ENCODE peak calls at places on chromosomes 6 and 20, in four cellular contexts. B is left lung, N is right cardiac atrium, U is SK-N-SH. T is an unnamed sample.

GRCh38 chr20:62356143-62356947 is 10.8 kb downstream of the LAMA5 start:
- DNase-seq in U (peak; percentile 72), B (peak; percentile 72), N (peak; percentile 65), T (no peak)

GRCh38 chr20:23436681-23437080 is 2.8 kb upstream of the CSTL1 start:
- DNase-seq in U (no peak), B (no peak), N (no peak), T (no peak)

GRCh38 chr6:16386056-16386455 is 147.7 kb downstream of the GMPR start:
- DNase-seq in U (no peak), B (no peak), N (no peak), T (no peak)

GRCh38 chr6:63636516-63636968 is 940 bp downstream of the PHF3 start:
- DNase-seq in U (peak; percentile 47), N (peak; percentile 42), B (peak; percentile 85), T (peak; percentile 54)

GRCh38 chr6:16625319-16626240 is 135.7 kb downstream of the ATXN1 start:
- DNase-seq in N (no peak), B (no peak), U (no peak), T (no peak)

GRCh38 chr6:84077645-84078044 is 44.1 kb downstream of the MRAP2 start:
- DNase-seq in N (no peak), U (no peak), B (no peak), T (no peak)

GRCh38 chr6:150528648-150529285 is 70.9 kb upstream of the PLEKHG1 start:
- DNase-seq in B (no peak), U (no peak), N (peak; percentile 60), T (peak; percentile 1)

GRCh38 chr20:45056473-45057148 is 44.3 kb downstream of the KCNS1 start:
- DNase-seq in B (no peak), N (no peak), U (no peak), T (no peak)

GRCh38 chr6:323730-324088 is 31.4 kb downstream of the DUSP22 start:
- DNase-seq in N (no peak), B (no peak), U (no peak), T (no peak)

GRCh38 chr20:10278416-10278815 is 59.8 kb downstream of the SNAP25 start:
- DNase-seq in U (peak; percentile 27), B (no peak), N (no peak), T (no peak)

GRCh38 chr6:161434331-161434730 is 160.5 kb upstream of the AGPAT4 start:
- DNase-seq in N (no peak), U (no peak), B (no peak), T (no peak)

GRCh38 chr20:10209091-10209490 is 9.5 kb upstream of the SNAP25 start:
- DNase-seq in U (no peak), B (no peak), N (no peak), T (no peak)

GRCh38 chr6:161395832-161396231 is 122.0 kb upstream of the AGPAT4 start:
- DNase-seq in U (no peak), B (no peak), N (no peak), T (no peak)

GRCh38 chr20:31630187-31630790 is 7.4 kb upstream of the COX4I2 start:
- DNase-seq in U (no peak), B (peak; percentile 3), N (no peak), T (peak; percentile 36)

GRCh38 chr6:6712979-6713514 is 124.5 kb downstream of the LY86 start:
- DNase-seq in U (no peak), B (peak; percentile 81), N (no peak), T (no peak)

GRCh38 chr20:46468508-46468907 is 44.9 kb downstream of the ZNF334 start:
- DNase-seq in B (no peak), U (no peak), N (no peak), T (no peak)

DNA sequence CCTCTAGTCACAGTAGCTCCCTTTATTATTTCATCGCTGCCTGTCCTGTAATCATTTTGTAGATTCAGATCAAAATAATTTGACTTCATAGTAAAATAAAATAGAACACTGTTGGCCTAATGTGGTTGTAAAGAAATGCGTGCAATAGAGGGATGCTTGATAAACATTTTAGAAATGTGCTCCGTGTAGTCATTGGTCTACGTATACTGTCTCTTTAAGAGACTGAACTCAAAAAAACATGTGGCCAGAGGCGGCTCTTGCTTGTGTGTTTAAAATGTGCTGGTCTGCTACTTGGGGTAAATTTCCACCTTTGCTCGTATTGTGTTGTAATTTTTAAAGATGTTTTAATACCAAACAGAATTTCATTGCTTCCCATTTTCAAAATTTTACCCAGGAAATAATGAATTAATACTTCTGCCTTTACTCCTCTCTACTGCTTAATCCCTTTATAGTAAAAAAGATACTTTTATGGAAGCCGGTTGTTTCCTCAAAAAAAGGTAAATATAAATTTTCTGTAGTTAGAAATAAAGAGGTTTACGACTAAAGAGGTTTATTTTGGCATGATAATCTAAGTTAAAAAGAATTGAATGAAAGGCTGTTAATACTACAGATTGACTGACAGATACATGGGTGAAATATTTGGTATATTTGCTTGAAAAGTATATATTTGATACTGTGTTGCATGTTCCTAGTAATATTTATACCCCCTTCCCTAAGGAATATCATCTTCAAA is 2.0 kb downstream of the LIN28B start:
- DNase-seq in B (no peak), N (no peak), U (no peak), T (peak; percentile 26)
- H3K4me3 ChIP-seq in B (no peak overlapping the region), N (no peak overlapping the region), U (peak overlapping the region; percentile 64), T (no peak overlapping the region)

GRCh38 chr20:2984956-2985661 is 58.3 kb upstream of the GNRH2 start:
- DNase-seq in B (no peak), U (no peak), N (no peak), T (peak; percentile 87)
- H3K4me3 ChIP-seq in B (no peak overlapping the region), U (no peak overlapping the region), N (no peak overlapping the region), T (no peak overlapping the region)

DNA sequence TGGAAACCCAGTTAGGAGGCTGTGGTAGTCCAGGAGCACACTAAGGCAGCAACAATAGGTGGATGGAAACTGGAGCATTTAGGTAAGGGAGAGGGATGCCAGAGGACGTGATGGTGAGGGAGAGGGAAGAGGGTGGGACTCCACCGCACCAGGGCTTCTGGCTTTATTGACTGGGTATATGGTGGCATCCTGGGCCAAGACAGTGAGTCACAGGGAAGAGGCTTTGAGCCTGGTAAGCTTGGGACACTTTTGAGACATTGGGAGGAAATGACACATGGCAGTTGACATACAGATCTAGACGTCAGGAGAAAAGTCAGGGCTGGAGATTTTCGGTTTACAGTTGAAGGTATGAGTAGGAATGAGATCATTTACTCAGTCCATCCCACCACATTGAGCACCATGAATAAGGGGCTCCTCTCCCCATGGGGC is 14.9 kb downstream of the NT5E start:
- DNase-seq in U (no peak), N (no peak), B (no peak), T (peak; percentile 96)
- H3K4me3 ChIP-seq in U (peak overlapping the region; percentile 42), N (no peak overlapping the region), B (no peak overlapping the region), T (no peak overlapping the region)

GRCh38 chr6:140140891-140141290 is 766.4 kb upstream of the CITED2 start:
- DNase-seq in N (no peak), U (no peak), B (no peak), T (no peak)

GRCh38 chr6:140134224-140134623 is 759.8 kb upstream of the CITED2 start:
- DNase-seq in N (no peak), U (no peak), B (no peak), T (no peak)

GRCh38 chr6:140138311-140138994 is 764.0 kb upstream of the CITED2 start:
- DNase-seq in B (no peak), N (no peak), U (no peak), T (peak; percentile 11)
- H3K4me3 ChIP-seq in B (no peak overlapping the region), N (no peak overlapping the region), U (no peak overlapping the region), T (no peak overlapping the region)

DNA sequence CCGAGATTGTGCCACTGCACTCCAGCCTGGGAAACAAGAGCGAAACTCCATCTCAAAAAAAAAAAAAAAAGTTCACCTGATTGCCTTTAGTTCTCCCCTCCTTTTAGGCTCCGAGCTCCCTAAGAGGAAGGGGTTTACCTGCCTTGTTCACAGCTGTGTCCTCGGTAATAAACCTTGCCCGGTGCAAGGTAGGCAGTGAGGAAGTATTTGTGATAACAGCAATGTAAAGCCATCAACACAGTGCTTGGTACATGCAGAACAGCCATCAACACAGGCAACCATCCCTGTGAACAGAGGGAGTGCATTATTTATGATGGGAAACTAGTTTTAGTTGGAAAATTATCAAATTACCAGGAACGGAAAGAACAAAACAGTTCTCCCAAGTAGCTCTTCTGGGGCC is 1.8 kb upstream of the SPO11 start:
- DNase-seq in N (no peak), B (no peak), U (no peak), T (no peak)
- H3K4me3 ChIP-seq in N (no peak overlapping the region), B (no peak overlapping the region), U (no peak overlapping the region), T (no peak overlapping the region)

GRCh38 chr20:1005452-1006027 is 3.4 kb upstream of the RSPO4 start:
- DNase-seq in N (no peak), B (no peak), U (peak; percentile 66), T (peak; percentile 45)
- H3K4me3 ChIP-seq in N (no peak overlapping the region), B (no peak overlapping the region), U (no peak overlapping the region), T (no peak overlapping the region)

DNA sequence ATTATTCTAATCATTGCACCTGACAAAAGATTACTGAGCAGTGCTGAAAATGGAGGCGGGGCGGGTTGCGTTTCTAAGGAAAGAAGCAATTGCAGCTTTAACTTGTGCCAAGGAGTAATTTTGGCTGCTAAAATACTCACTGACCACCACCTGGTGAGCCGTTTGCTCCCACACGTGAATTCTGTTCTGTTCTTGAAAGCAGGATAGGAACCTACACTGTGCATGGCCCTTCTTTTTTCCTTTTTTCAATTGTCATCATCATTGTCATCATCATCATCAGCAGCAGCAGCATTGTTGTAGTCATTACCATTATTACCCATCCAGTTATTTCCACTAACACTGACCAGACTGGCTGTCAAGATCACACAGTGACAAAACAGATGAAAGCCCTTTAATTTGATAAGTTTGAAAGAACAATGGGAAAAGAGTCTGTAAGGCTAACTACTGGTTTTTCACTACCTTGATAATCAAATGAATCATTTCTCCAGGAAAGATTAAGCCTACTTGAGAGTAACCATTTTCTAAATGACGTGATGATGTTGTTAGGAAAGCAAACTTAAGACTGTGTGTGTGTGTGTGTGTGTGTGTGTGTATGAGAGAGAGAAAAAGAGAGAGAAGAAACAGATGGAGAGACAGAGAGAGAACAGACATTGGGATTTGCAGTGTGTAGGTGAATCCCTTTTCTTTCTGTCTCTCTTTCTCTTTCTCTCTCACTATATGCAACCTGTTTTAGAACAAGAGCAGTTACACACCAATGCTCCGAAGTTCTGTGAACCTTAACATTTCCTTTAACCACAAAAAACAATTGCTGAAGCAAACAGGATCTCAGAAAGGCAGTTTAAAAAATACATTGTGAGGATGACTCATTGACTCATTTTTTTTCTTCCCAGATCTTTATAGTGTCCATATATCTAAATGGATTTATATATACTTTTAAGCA is 3.7 kb downstream of the RIPOR2 start:
- DNase-seq in N (no peak), U (no peak), B (no peak), T (no peak)
- H3K4me3 ChIP-seq in N (no peak overlapping the region), U (no peak overlapping the region), B (peak overlapping the region; percentile 48), T (no peak overlapping the region)

T was measured in foreskin fibroblast.